ENCODE peak calls at places on chromosomes 12 and 14, in six cellular contexts. V is fibroblast of pulmonary artery, W is right atrium auricular region, X is fibroblast of villous mesenchyme, U is PC-9, C is A549. O is an unnamed sample.

GRCh38 chr14:20757963-20758362 is 10.2 kb upstream of the EDDM3B start:
- DNase-seq in C (no peak), V (no peak), W (no peak), X (no peak), U (no peak), O (no peak)

GRCh38 chr14:52032196-52032865 is 36.5 kb downstream of the NID2 start:
- DNase-seq in U (no peak), X (peak; percentile 56), V (peak; percentile 76), C (no peak), W (no peak), O (no peak)

GRCh38 chr14:100827751-100828447 is 2.0 kb downstream of the MEG3 start:
- DNase-seq in W (no peak), C (no peak), U (no peak), V (peak; percentile 81), X (peak; percentile 88), O (no peak)

GRCh38 chr12:68495666-68496065 is 115.0 kb upstream of the RAP1B start:
- DNase-seq in W (no peak), C (no peak), X (peak; percentile 85), V (peak; percentile 82), U (no peak), O (no peak)

GRCh38 chr12:114812858-114813761 is 129.1 kb upstream of the TBX3 start:
- DNase-seq in C (peak; percentile 34), U (no peak), X (peak; percentile 76), W (no peak), V (peak; percentile 46), O (no peak)

GRCh38 chr12:53829130-53829529 is 77.4 kb upstream of the CISTR start:
- DNase-seq in X (no peak), W (no peak), C (no peak), U (no peak), V (no peak), O (no peak)

GRCh38 chr12:133236144-133236543 is 467 bp upstream of the ANHX start:
- DNase-seq in W (no peak), C (no peak), U (no peak), V (no peak), X (no peak), O (no peak)

GRCh38 chr12:119512772-119513497 is 80.6 kb upstream of the TMEM233 start:
- DNase-seq in V (peak; percentile 19), W (no peak), X (no peak), C (no peak), U (peak; percentile 5), O (no peak)

GRCh38 chr12:53344824-53345485 is 8.8 kb upstream of the SP7 start:
- DNase-seq in V (peak; percentile 78), U (peak; percentile 56), C (peak; percentile 68), W (peak; percentile 84), X (peak; percentile 79), O (peak; percentile 61)

GRCh38 chr14:105474478-105475268 is at the start of gene CRIP2:
- DNase-seq in C (peak; percentile 84), U (peak; percentile 68), X (peak; percentile 26), W (no peak), V (peak; percentile 51), O (peak; percentile 32)

GRCh38 chr12:113142173-113142885 is 6.8 kb upstream of the RASAL1 start:
- DNase-seq in W (no peak), V (no peak), X (no peak), C (no peak), U (no peak), O (no peak)

GRCh38 chr14:21039059-21039422 is 3.1 kb upstream of the RNASE7 start:
- DNase-seq in X (peak; percentile 67), W (peak; percentile 90), U (no peak), C (no peak), V (peak; percentile 89), O (no peak)

GRCh38 chr14:105532735-105533141 is 6.4 kb downstream of the TMEM121 start:
- DNase-seq in X (no peak), C (peak; percentile 72), W (no peak), U (no peak), V (peak; percentile 38), O (peak; percentile 48)

GRCh38 chr14:73049428-73049827 is 8.9 kb upstream of the RBM25 start:
- DNase-seq in C (no peak), X (peak; percentile 72), V (no peak), U (no peak), W (no peak), O (no peak)

GRCh38 chr12:25382311-25383106 is 131.8 kb upstream of the KRAS start:
- DNase-seq in W (no peak), X (no peak), V (no peak), U (no peak), C (no peak), O (no peak)

GRCh38 chr12:8917751-8918150 is 3.4 kb downstream of the PHC1 start:
- DNase-seq in V (no peak), W (no peak), C (no peak), U (no peak), X (peak; percentile 3), O (no peak)

GRCh38 chr14:85528080-85528881 is 1.7 kb upstream of the FLRT2 start:
- DNase-seq in X (peak; percentile 88), V (peak; percentile 95), W (peak; percentile 68), C (peak; percentile 56), U (peak; percentile 18), O (no peak)

GRCh38 chr12:51318846-51319570 is 5.0 kb downstream of the BIN2 start:
- DNase-seq in C (no peak), X (no peak), W (no peak), V (no peak), U (no peak), O (no peak)

GRCh38 chr12:67910360-67911292 is 78.6 kb upstream of the IFNG-AS1 start:
- DNase-seq in W (no peak), U (no peak), V (peak; percentile 73), X (peak; percentile 63), C (peak; percentile 14), O (no peak)

GRCh38 chr12:28222081-28222700 is 31.9 kb downstream of the CCDC91 start:
- DNase-seq in C (no peak), W (no peak), X (no peak), V (no peak), U (no peak), O (no peak)

GRCh38 chr14:65170768-65171251 is 68.5 kb upstream of the MAX start:
- DNase-seq in C (peak; percentile 43), U (no peak), V (peak; percentile 86), X (peak; percentile 76), W (no peak), O (peak; percentile 52)

GRCh38 chr14:26856832-26857508 is 259.1 kb upstream of the NOVA1 start:
- DNase-seq in X (no peak), W (no peak), U (no peak), C (no peak), V (peak; percentile 17), O (no peak)

GRCh38 chr12:62618319-62618718 is 151.7 kb downstream of the MON2 start:
- DNase-seq in X (no peak), C (no peak), W (no peak), V (no peak), U (no peak), O (no peak)

GRCh38 chr12:89355243-89356068 is 3.2 kb upstream of the DUSP6 start:
- DNase-seq in V (no peak), W (no peak), X (no peak), C (peak; percentile 40), U (no peak), O (no peak)
- TF ChIP-seq CTCF in V (no peak), W (no peak), X (peak; percentile 26), C (no peak), U (no peak), O (no peak)

GRCh38 chr12:122024132-122024785 is 2.6 kb downstream of the BCL7A start:
- DNase-seq in C (no peak), U (no peak), V (no peak), W (no peak), X (no peak), O (no peak)

GRCh38 chr12:122028165-122028591 is 6.5 kb downstream of the BCL7A start:
- DNase-seq in U (no peak), W (no peak), C (no peak), V (no peak), X (no peak), O (no peak)

GRCh38 chr12:122029620-122030426 is 8.1 kb downstream of the BCL7A start:
- DNase-seq in U (peak; percentile 73), V (no peak), X (no peak), W (no peak), C (no peak), O (no peak)

GRCh38 chr12:122028601-122029560 is 7.2 kb downstream of the BCL7A start:
- DNase-seq in C (no peak), U (no peak), V (no peak), W (no peak), X (no peak), O (no peak)

GRCh38 chr12:122026706-122027328 is 5.1 kb downstream of the BCL7A start:
- DNase-seq in C (no peak), W (no peak), V (no peak), U (no peak), X (no peak), O (no peak)
- TF ChIP-seq CTCF in C (no peak), W (no peak), V (no peak), U (no peak), X (no peak), O (no peak)

DNA sequence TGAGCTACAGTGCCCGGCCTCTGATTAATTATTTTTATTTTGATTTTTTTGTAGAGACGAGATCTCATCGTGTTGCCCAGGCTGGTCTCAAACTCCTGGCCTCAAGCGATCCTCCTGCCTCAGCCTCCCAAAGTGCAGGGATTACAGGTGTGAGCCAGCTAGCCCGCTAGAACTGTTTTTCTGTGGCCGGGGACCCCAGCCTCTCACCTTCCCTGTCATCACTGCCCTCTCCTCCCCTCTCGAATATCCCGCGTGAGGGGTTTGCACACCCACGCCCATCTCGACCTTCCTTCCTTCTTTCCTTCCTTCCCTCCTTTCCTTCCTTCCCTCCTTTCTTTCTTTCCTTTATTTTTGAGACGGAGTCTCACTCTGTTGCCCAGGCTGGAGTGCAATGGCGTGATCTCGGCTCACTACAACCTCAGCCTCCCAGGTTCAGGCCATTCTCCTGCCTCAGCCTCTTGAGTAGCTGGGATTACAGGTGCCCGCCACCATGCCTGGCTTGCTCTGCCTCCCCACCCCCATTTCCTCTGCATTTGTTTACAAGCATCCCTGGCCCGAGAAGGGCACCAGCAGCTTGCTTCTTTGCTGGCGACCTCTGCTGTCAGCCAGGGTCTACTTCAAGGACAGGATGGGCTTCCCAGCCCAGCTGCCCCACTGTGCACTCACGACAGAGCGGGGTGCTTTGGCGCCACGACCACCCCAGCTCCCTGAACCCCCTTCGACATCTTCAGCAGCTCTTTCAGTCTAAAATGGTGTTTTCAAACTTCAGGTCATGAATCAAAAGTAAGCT is 4.3 kb upstream of the TRAF3 start:
- DNase-seq in U (no peak), V (peak; percentile 30), C (no peak), W (no peak), X (peak; percentile 37), O (no peak)
- TF ChIP-seq CTCF in U (no peak), V (peak; percentile 27), C (peak; percentile 37), W (no peak), X (peak; percentile 41), O (no peak)

GRCh38 chr12:121034906-121035305 is 4.1 kb downstream of the OASL start:
- DNase-seq in V (no peak), C (no peak), W (no peak), X (no peak), U (no peak), O (no peak)

GRCh38 chr12:121036810-121037326 is 2.2 kb downstream of the OASL start:
- DNase-seq in W (no peak), V (peak; percentile 59), C (peak; percentile 41), X (peak; percentile 58), U (no peak), O (no peak)

GRCh38 chr12:121043067-121043466 is 4.0 kb upstream of the OASL start:
- DNase-seq in W (no peak), C (no peak), X (no peak), U (no peak), V (no peak), O (no peak)

GRCh38 chr12:121033625-121034349 is 5.3 kb downstream of the OASL start:
- DNase-seq in X (no peak), U (peak; percentile 61), C (peak; percentile 42), V (no peak), W (no peak), O (no peak)

GRCh38 chr12:121038861-121039654 is at the start of gene OASL:
- DNase-seq in U (peak; percentile 49), X (peak; percentile 61), C (peak; percentile 55), W (no peak), V (peak; percentile 57), O (peak; percentile 48)
- TF ChIP-seq CTCF in U (no peak), X (no peak), C (no peak), W (no peak), V (no peak), O (no peak)

O was measured in activated B cell treated with CpG ODN at 0.5 μM for 24 hours.